ENCODE peak calls at places on chromosomes 7 and 10, in nine cellular contexts. One of them, this sample, is unnamed.

GRCh38 chr10:129707406-129708388 is 240.7 kb downstream of the MGMT start:
- DNase-seq in activated B cell treated with CpG ODN at 0.5 μM for 24 hours: no peak
- DNase-seq in glutamatergic neuron: no peak
- DNase-seq in HFF-Myc: no peak
- DNase-seq in PC-3: no peak
- DNase-seq in Calu3: no peak
- DNase-seq in upper lobe of right lung: no peak
- DNase-seq in mammary epithelial cell: no peak
- DNase-seq in colonic mucosa: no peak
- DNase-seq in this sample: no peak

GRCh38 chr7:5439572-5440496 is 16.2 kb upstream of the TNRC18 start:
- DNase-seq in Calu3: no peak
- DNase-seq in glutamatergic neuron: no peak
- DNase-seq in PC-3: no peak
- DNase-seq in HFF-Myc: no peak
- DNase-seq in upper lobe of right lung: no peak
- DNase-seq in colonic mucosa: no peak
- DNase-seq in mammary epithelial cell: no peak
- DNase-seq in activated B cell treated with CpG ODN at 0.5 μM for 24 hours: no peak
- DNase-seq in this sample: no peak

GRCh38 chr7:127389321-127389720 is 3.2 kb downstream of the ZNF800 start:
- DNase-seq in PC-3: no peak
- DNase-seq in mammary epithelial cell: no peak
- DNase-seq in colonic mucosa: no peak
- DNase-seq in HFF-Myc: no peak
- DNase-seq in upper lobe of right lung: no peak
- DNase-seq in activated B cell treated with CpG ODN at 0.5 μM for 24 hours: no peak
- DNase-seq in glutamatergic neuron: no peak
- DNase-seq in Calu3: no peak
- DNase-seq in this sample: no peak

GRCh38 chr7:45978010-45978681 is 57.1 kb upstream of the IGFBP3 start:
- DNase-seq in HFF-Myc: peak; percentile 83
- DNase-seq in Calu3: peak; percentile 89
- DNase-seq in mammary epithelial cell: peak; percentile 99
- DNase-seq in colonic mucosa: peak; percentile 16
- DNase-seq in activated B cell treated with CpG ODN at 0.5 μM for 24 hours: no peak
- DNase-seq in PC-3: peak; percentile 98
- DNase-seq in glutamatergic neuron: no peak
- DNase-seq in upper lobe of right lung: no peak
- DNase-seq in this sample: peak; percentile 100

GRCh38 chr10:44908071-44908709 is 2.9 kb upstream of the TMEM72 start:
- DNase-seq in glutamatergic neuron: peak; percentile 36
- DNase-seq in mammary epithelial cell: no peak
- DNase-seq in Calu3: no peak
- DNase-seq in colonic mucosa: no peak
- DNase-seq in upper lobe of right lung: no peak
- DNase-seq in HFF-Myc: peak; percentile 37
- DNase-seq in PC-3: peak; percentile 17
- DNase-seq in activated B cell treated with CpG ODN at 0.5 μM for 24 hours: no peak
- DNase-seq in this sample: no peak

GRCh38 chr10:78938695-78939672 is 129.8 kb upstream of the ZMIZ1 start:
- DNase-seq in mammary epithelial cell: no peak
- DNase-seq in upper lobe of right lung: peak; percentile 18
- DNase-seq in activated B cell treated with CpG ODN at 0.5 μM for 24 hours: no peak
- DNase-seq in Calu3: no peak
- DNase-seq in colonic mucosa: no peak
- DNase-seq in glutamatergic neuron: no peak
- DNase-seq in PC-3: no peak
- DNase-seq in HFF-Myc: no peak
- DNase-seq in this sample: no peak

GRCh38 chr7:46145412-46145811 is 224.3 kb upstream of the IGFBP3 start:
- DNase-seq in upper lobe of right lung: no peak
- DNase-seq in glutamatergic neuron: no peak
- DNase-seq in Calu3: peak; percentile 60
- DNase-seq in PC-3: peak; percentile 77
- DNase-seq in activated B cell treated with CpG ODN at 0.5 μM for 24 hours: no peak
- DNase-seq in colonic mucosa: no peak
- DNase-seq in mammary epithelial cell: peak; percentile 71
- DNase-seq in HFF-Myc: peak; percentile 79
- DNase-seq in this sample: peak; percentile 64

GRCh38 chr7:4694653-4695335 is 12.7 kb downstream of the FOXK1 start:
- DNase-seq in PC-3: no peak
- DNase-seq in activated B cell treated with CpG ODN at 0.5 μM for 24 hours: no peak
- DNase-seq in colonic mucosa: no peak
- DNase-seq in HFF-Myc: no peak
- DNase-seq in Calu3: no peak
- DNase-seq in mammary epithelial cell: no peak
- DNase-seq in glutamatergic neuron: no peak
- DNase-seq in upper lobe of right lung: no peak
- DNase-seq in this sample: no peak

DNA sequence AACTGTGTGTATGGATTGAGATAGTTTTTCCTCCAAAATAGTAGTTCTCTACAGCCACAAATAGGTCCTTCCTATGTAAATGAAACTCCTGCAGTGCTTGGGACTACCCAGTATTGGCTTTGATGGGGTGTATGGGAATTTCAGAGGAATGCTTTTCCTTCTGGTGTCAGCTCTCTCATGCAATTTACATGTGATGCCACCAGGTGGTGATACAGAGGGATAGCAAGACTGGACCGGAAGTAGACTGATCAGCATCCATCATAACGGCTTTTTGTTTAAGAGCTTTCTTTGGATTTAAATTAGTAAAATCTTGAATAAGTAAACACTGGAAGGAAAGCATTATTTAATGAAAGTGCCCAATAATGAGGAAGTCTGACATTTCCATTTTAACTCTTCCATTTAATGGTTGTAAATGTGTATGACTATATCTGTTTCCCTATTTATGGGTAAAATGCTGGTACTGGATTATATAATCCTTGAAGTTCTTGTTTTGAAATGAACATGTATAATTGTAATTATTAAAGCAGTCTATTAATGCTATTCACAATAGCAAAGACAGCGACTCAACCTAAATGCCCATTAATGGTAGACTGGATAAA is 22.7 kb downstream of the DYNC1I1 start:
- DNase-seq in colonic mucosa: no peak
- DNase-seq in mammary epithelial cell: no peak
- DNase-seq in activated B cell treated with CpG ODN at 0.5 μM for 24 hours: no peak
- DNase-seq in glutamatergic neuron: no peak
- DNase-seq in Calu3: peak; percentile 1
- DNase-seq in upper lobe of right lung: no peak
- DNase-seq in HFF-Myc: no peak
- DNase-seq in PC-3: peak; percentile 62
- DNase-seq in this sample: peak; percentile 39
- TF ChIP-seq CTCF in colonic mucosa: peak; percentile 40
- TF ChIP-seq CTCF in mammary epithelial cell: peak; percentile 72
- TF ChIP-seq CTCF in activated B cell treated with CpG ODN at 0.5 μM for 24 hours: no peak
- TF ChIP-seq CTCF in glutamatergic neuron: peak; percentile 67
- TF ChIP-seq CTCF in Calu3: peak; percentile 24
- TF ChIP-seq CTCF in upper lobe of right lung: peak; percentile 42
- TF ChIP-seq CTCF in HFF-Myc: peak; percentile 50
- TF ChIP-seq CTCF in PC-3: peak; percentile 76
- TF ChIP-seq CTCF in this sample: peak; percentile 49

DNA sequence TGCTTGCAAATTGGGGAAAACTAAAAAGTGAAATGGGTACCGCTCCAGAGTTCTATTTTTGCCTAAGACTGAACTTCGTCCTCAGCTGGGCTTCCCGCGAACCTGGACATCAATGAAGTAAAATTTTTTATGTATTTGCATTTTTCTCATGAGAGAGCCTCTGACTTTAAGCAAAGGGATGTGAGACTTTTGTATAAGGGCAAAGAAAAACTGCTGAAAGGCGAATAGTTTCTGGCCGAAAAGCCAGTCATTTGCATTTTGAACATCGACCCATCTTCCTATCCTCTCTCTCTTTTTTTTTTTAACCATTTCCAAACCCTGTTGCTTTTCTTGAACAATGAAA is 573 bp downstream of the PMPCB start:
- DNase-seq in activated B cell treated with CpG ODN at 0.5 μM for 24 hours: no peak
- DNase-seq in Calu3: no peak
- DNase-seq in PC-3: no peak
- DNase-seq in mammary epithelial cell: no peak
- DNase-seq in upper lobe of right lung: no peak
- DNase-seq in glutamatergic neuron: no peak
- DNase-seq in colonic mucosa: no peak
- DNase-seq in HFF-Myc: no peak
- DNase-seq in this sample: no peak
- TF ChIP-seq CTCF in activated B cell treated with CpG ODN at 0.5 μM for 24 hours: no peak
- TF ChIP-seq CTCF in Calu3: no peak
- TF ChIP-seq CTCF in PC-3: no peak
- TF ChIP-seq CTCF in mammary epithelial cell: no peak
- TF ChIP-seq CTCF in upper lobe of right lung: no peak
- TF ChIP-seq CTCF in glutamatergic neuron: no peak
- TF ChIP-seq CTCF in colonic mucosa: no peak
- TF ChIP-seq CTCF in HFF-Myc: no peak
- TF ChIP-seq CTCF in this sample: no peak

GRCh38 chr10:90289037-90289436 is 568.8 kb downstream of the HTR7 start:
- DNase-seq in PC-3: peak; percentile 41
- DNase-seq in colonic mucosa: no peak
- DNase-seq in Calu3: no peak
- DNase-seq in activated B cell treated with CpG ODN at 0.5 μM for 24 hours: no peak
- DNase-seq in HFF-Myc: no peak
- DNase-seq in upper lobe of right lung: no peak
- DNase-seq in mammary epithelial cell: peak; percentile 30
- DNase-seq in glutamatergic neuron: no peak
- DNase-seq in this sample: peak; percentile 61

GRCh38 chr10:90293629-90294028 is 564.2 kb downstream of the HTR7 start:
- DNase-seq in upper lobe of right lung: no peak
- DNase-seq in glutamatergic neuron: no peak
- DNase-seq in Calu3: no peak
- DNase-seq in PC-3: no peak
- DNase-seq in mammary epithelial cell: no peak
- DNase-seq in HFF-Myc: no peak
- DNase-seq in activated B cell treated with CpG ODN at 0.5 μM for 24 hours: no peak
- DNase-seq in colonic mucosa: no peak
- DNase-seq in this sample: no peak

GRCh38 chr10:90286941-90287340 is 570.9 kb downstream of the HTR7 start:
- DNase-seq in glutamatergic neuron: no peak
- DNase-seq in upper lobe of right lung: no peak
- DNase-seq in colonic mucosa: no peak
- DNase-seq in mammary epithelial cell: no peak
- DNase-seq in PC-3: peak; percentile 34
- DNase-seq in activated B cell treated with CpG ODN at 0.5 μM for 24 hours: no peak
- DNase-seq in HFF-Myc: no peak
- DNase-seq in Calu3: no peak
- DNase-seq in this sample: no peak

GRCh38 chr10:90286406-90286805 is 571.4 kb downstream of the HTR7 start:
- DNase-seq in mammary epithelial cell: no peak
- DNase-seq in glutamatergic neuron: no peak
- DNase-seq in HFF-Myc: no peak
- DNase-seq in upper lobe of right lung: no peak
- DNase-seq in Calu3: no peak
- DNase-seq in colonic mucosa: no peak
- DNase-seq in PC-3: no peak
- DNase-seq in activated B cell treated with CpG ODN at 0.5 μM for 24 hours: no peak
- DNase-seq in this sample: no peak

DNA sequence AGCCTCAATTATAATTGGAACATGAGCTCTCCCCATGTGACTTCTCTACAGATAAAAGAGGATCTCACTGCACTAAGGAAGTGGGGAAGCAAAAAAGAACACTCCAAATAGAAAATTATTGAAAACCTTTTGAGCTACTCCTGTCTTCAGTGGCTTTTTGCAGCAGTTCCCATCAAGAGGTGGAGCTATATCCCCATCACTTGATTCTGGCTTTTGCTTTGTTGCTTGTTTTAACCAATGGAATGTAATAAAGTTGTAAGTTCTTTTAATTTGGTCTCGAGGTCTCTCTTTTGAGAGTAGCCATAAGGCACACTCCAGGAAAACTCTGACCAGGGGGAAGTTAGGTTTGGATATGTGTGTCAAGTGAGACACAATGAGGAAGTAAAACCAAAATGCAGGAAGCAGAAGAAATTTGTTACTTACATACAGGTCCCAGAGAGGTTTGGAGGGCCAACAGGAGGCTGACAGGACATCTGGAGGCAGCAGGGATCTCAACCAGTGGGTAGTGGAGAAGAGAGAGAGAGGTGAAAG is 569.4 kb downstream of the HTR7 start:
- DNase-seq in HFF-Myc: no peak
- DNase-seq in colonic mucosa: no peak
- DNase-seq in mammary epithelial cell: peak; percentile 29
- DNase-seq in PC-3: peak; percentile 53
- DNase-seq in glutamatergic neuron: no peak
- DNase-seq in upper lobe of right lung: no peak
- DNase-seq in Calu3: peak; percentile 1
- DNase-seq in activated B cell treated with CpG ODN at 0.5 μM for 24 hours: no peak
- DNase-seq in this sample: peak; percentile 42
- TF ChIP-seq CTCF in HFF-Myc: peak; percentile 45
- TF ChIP-seq CTCF in colonic mucosa: no peak
- TF ChIP-seq CTCF in mammary epithelial cell: peak; percentile 56
- TF ChIP-seq CTCF in PC-3: peak; percentile 63
- TF ChIP-seq CTCF in glutamatergic neuron: no peak
- TF ChIP-seq CTCF in upper lobe of right lung: peak; percentile 17
- TF ChIP-seq CTCF in Calu3: no peak
- TF ChIP-seq CTCF in activated B cell treated with CpG ODN at 0.5 μM for 24 hours: no peak
- TF ChIP-seq CTCF in this sample: peak; percentile 20

GRCh38 chr10:95482501-95483248 is 78.5 kb downstream of the SORBS1 start:
- DNase-seq in Calu3: no peak
- DNase-seq in glutamatergic neuron: no peak
- DNase-seq in PC-3: no peak
- DNase-seq in HFF-Myc: no peak
- DNase-seq in activated B cell treated with CpG ODN at 0.5 μM for 24 hours: no peak
- DNase-seq in mammary epithelial cell: no peak
- DNase-seq in colonic mucosa: no peak
- DNase-seq in upper lobe of right lung: no peak
- DNase-seq in this sample: no peak

GRCh38 chr10:95478185-95478584 is 83.0 kb downstream of the SORBS1 start:
- DNase-seq in activated B cell treated with CpG ODN at 0.5 μM for 24 hours: no peak
- DNase-seq in PC-3: no peak
- DNase-seq in colonic mucosa: no peak
- DNase-seq in mammary epithelial cell: peak; percentile 16
- DNase-seq in HFF-Myc: no peak
- DNase-seq in upper lobe of right lung: no peak
- DNase-seq in Calu3: no peak
- DNase-seq in glutamatergic neuron: no peak
- DNase-seq in this sample: peak; percentile 15

GRCh38 chr10:95478935-95479334 is 82.2 kb downstream of the SORBS1 start:
- DNase-seq in Calu3: no peak
- DNase-seq in upper lobe of right lung: no peak
- DNase-seq in activated B cell treated with CpG ODN at 0.5 μM for 24 hours: no peak
- DNase-seq in colonic mucosa: no peak
- DNase-seq in glutamatergic neuron: no peak
- DNase-seq in mammary epithelial cell: no peak
- DNase-seq in HFF-Myc: no peak
- DNase-seq in PC-3: no peak
- DNase-seq in this sample: no peak

GRCh38 chr10:95480901-95481491 is 80.2 kb downstream of the SORBS1 start:
- DNase-seq in colonic mucosa: no peak
- DNase-seq in upper lobe of right lung: no peak
- DNase-seq in HFF-Myc: no peak
- DNase-seq in glutamatergic neuron: no peak
- DNase-seq in activated B cell treated with CpG ODN at 0.5 μM for 24 hours: no peak
- DNase-seq in mammary epithelial cell: peak; percentile 61
- DNase-seq in Calu3: no peak
- DNase-seq in PC-3: no peak
- DNase-seq in this sample: no peak

DNA sequence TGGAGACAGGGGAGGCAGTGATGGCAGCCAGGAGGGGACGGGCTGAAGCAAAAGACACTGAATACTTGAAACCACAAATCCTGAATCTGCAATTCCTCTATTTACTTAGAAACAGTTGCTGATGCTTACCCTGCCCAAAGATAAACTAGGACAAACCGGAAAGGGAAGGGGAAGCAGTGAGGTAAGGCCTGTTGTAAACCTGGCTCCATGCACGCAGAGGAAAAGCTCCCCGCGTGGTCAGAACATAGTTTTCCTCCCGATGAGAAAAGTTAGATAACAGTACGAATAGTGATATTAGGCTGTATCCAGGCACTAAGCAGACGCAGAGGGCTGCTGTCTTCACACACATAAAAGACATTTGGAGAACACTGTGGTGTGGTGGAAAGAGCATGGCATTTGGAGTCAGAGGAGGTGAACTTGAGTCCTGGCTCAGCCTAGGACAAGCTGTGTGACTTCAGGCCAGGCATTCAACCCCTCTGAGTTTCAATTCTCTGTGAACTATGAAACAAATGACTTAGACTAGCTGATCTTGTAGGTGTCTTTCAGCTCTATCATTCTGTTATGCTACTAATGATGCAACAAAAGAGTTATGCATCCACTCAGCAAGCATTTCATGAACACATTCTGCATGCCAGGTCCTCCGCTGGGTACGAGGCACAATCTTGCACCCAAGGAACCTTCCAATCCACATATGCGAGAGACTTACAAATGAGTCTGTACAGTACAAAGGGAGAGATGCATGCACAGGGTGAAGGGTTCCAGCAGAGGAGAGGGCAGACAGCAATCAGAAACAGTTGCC is 80.9 kb downstream of the SORBS1 start:
- DNase-seq in colonic mucosa: peak; percentile 33
- DNase-seq in glutamatergic neuron: no peak
- DNase-seq in upper lobe of right lung: no peak
- DNase-seq in PC-3: no peak
- DNase-seq in activated B cell treated with CpG ODN at 0.5 μM for 24 hours: no peak
- DNase-seq in mammary epithelial cell: no peak
- DNase-seq in Calu3: no peak
- DNase-seq in HFF-Myc: no peak
- DNase-seq in this sample: no peak
- TF ChIP-seq CTCF in colonic mucosa: no peak
- TF ChIP-seq CTCF in glutamatergic neuron: no peak
- TF ChIP-seq CTCF in upper lobe of right lung: no peak
- TF ChIP-seq CTCF in PC-3: no peak
- TF ChIP-seq CTCF in activated B cell treated with CpG ODN at 0.5 μM for 24 hours: no peak
- TF ChIP-seq CTCF in mammary epithelial cell: no peak
- TF ChIP-seq CTCF in Calu3: no peak
- TF ChIP-seq CTCF in HFF-Myc: no peak
- TF ChIP-seq CTCF in this sample: no peak